ENCODE peak calls at places on chromosomes 4 and X, in five cellular contexts. T, A, S, B and F are unnamed samples.

GRCh38 chrX:118221257-118221656 is 104.6 kb upstream of the KLHL13 start:
- DNase-seq in T (no peak), A (peak; percentile 31), S (no peak), B (no peak), F (no peak)

GRCh38 chrX:40179333-40179732 is 81.6 kb upstream of the BCOR start:
- DNase-seq in T (no peak), A (no peak), S (no peak), B (no peak), F (no peak)

GRCh38 chr4:11765849-11766453 is 337.3 kb upstream of the HS3ST1 start:
- DNase-seq in T (peak; percentile 33), A (peak; percentile 22), S (no peak), B (peak; percentile 31), F (no peak)

GRCh38 chrX:132505116-132505515 is 16.3 kb upstream of the MBNL3 start:
- DNase-seq in T (no peak), A (no peak), S (no peak), B (no peak), F (no peak)

GRCh38 chr4:111537861-111538260 is 607.4 kb upstream of the FAM241A start:
- DNase-seq in T (no peak), A (no peak), S (no peak), B (peak; percentile 26), F (no peak)

GRCh38 chrX:70554081-70554480 is 109.4 kb downstream of the DLG3 start:
- DNase-seq in T (no peak), A (no peak), S (no peak), B (peak; percentile 8), F (no peak)

GRCh38 chrX:86724277-86724676 is 576.0 kb downstream of the DACH2 start:
- DNase-seq in T (no peak), A (no peak), S (no peak), B (no peak), F (no peak)

GRCh38 chrX:19909761-19910160 is 22.4 kb upstream of the SH3KBP1 start:
- DNase-seq in T (no peak), A (no peak), S (no peak), B (no peak), F (no peak)

GRCh38 chrX:21883258-21883657 is 27.5 kb downstream of the YY2 start:
- DNase-seq in T (no peak), A (no peak), S (no peak), B (no peak), F (no peak)

GRCh38 chrX:115719171-115719570 is 158.2 kb downstream of the PLS3 start:
- DNase-seq in T (no peak), A (no peak), S (no peak), B (no peak), F (no peak)

GRCh38 chr4:137417676-137418075 is 114.6 kb downstream of the PCDH18 start:
- DNase-seq in T (no peak), A (no peak), S (no peak), B (no peak), F (no peak)

GRCh38 chr4:3388461-3389185 is 53.1 kb upstream of the HGFAC start:
- DNase-seq in T (no peak), A (no peak), S (peak; percentile 84), B (no peak), F (no peak)

GRCh38 chr4:2322801-2323200 is 60.9 kb upstream of the MXD4 start:
- DNase-seq in T (no peak), A (no peak), S (no peak), B (no peak), F (no peak)

GRCh38 chrX:154398668-154399526 is 720 bp downstream of the RPL10 start:
- DNase-seq in T (no peak), A (peak; percentile 83), S (peak; percentile 96), B (peak; percentile 77), F (peak; percentile 75)

GRCh38 chr4:130995988-130996387 is 1900.0 kb downstream of the C4orf33 start:
- DNase-seq in T (no peak), A (no peak), S (no peak), B (no peak), F (no peak)

GRCh38 chr4:101169044-101170014 is 178.0 kb downstream of the PPP3CA start:
- DNase-seq in T (peak; percentile 60), A (peak; percentile 71), S (peak; percentile 83), B (peak; percentile 60), F (no peak)

GRCh38 chrX:10350991-10351390 is 194.2 kb downstream of the CLCN4 start:
- DNase-seq in T (no peak), A (no peak), S (no peak), B (peak; percentile 31), F (no peak)

GRCh38 chr4:28357985-28358384 is 1497.3 kb downstream of the STIM2 start:
- DNase-seq in T (peak; percentile 21), A (peak; percentile 19), S (no peak), B (no peak), F (no peak)

GRCh38 chr4:134328741-134329140 is 127.2 kb upstream of the PABPC4L start:
- DNase-seq in T (no peak), A (no peak), S (no peak), B (no peak), F (no peak)

GRCh38 chr4:124191329-124191728 is 521.2 kb downstream of the ANKRD50 start:
- DNase-seq in T (no peak), A (no peak), S (no peak), B (no peak), F (no peak)

GRCh38 chr4:105807496-105807895 is 87.8 kb upstream of the NPNT start:
- DNase-seq in T (no peak), A (no peak), S (no peak), B (no peak), F (no peak)

GRCh38 chrX:101462892-101463291 is 22.4 kb upstream of the ARMCX4 start:
- DNase-seq in T (no peak), A (no peak), S (no peak), B (peak; percentile 23), F (no peak)